ENCODE peak calls at places on chromosomes 1 and 21, in ten cellular contexts. U, A, X, R, H, V, S, J, Y and W are unnamed samples.

GRCh38 chr1:43521716-43522115 is 9.0 kb upstream of the PTPRF start:
- DNase-seq in U (no peak), A (no peak), X (no peak), R (no peak), H (peak), V (no peak), S (no peak), J (peak), Y (peak), W (no peak)

GRCh38 chr1:178938959-178939317 is 68.1 kb upstream of the ANGPTL1 start:
- DNase-seq in U (peak), A (no peak), X (no peak), R (no peak), H (no peak), V (peak), S (no peak), J (no peak), Y (peak), W (no peak)

GRCh38 chr1:223700942-223701637 is 11.2 kb upstream of the CAPN2 start:
- DNase-seq in U (no peak), A (no peak), X (no peak), R (no peak), H (no peak), V (no peak), S (peak), J (peak), Y (no peak), W (no peak)

GRCh38 chr1:8158995-8159394 is 132.9 kb upstream of the ERRFI1 start:
- DNase-seq in U (no peak), A (no peak), X (no peak), R (no peak), H (no peak), V (no peak), S (no peak), J (no peak), Y (no peak), W (no peak)

GRCh38 chr1:28449904-28450303 is 55.9 kb upstream of the RCC1 start:
- DNase-seq in U (no peak), A (no peak), X (peak), R (no peak), H (no peak), V (no peak), S (no peak), J (no peak), Y (no peak), W (peak)

GRCh38 chr1:180672105-180672504 is 40.3 kb downstream of the XPR1 start:
- DNase-seq in U (no peak), A (no peak), X (no peak), R (no peak), H (no peak), V (no peak), S (no peak), J (no peak), Y (no peak), W (no peak)

GRCh38 chr1:41741244-41741643 is 177.5 kb downstream of the HIVEP3 start:
- DNase-seq in U (no peak), A (no peak), X (no peak), R (no peak), H (no peak), V (no peak), S (no peak), J (peak), Y (no peak), W (no peak)

GRCh38 chr1:198411240-198411639 is 129.2 kb downstream of the ATP6V1G3 start:
- DNase-seq in U (no peak), A (no peak), X (no peak), R (no peak), H (no peak), V (no peak), S (no peak), J (no peak), Y (no peak), W (no peak)

GRCh38 chr21:36792505-36792967 is 93.6 kb downstream of the SIM2 start:
- DNase-seq in U (no peak), A (no peak), X (no peak), R (no peak), H (no peak), V (no peak), S (peak), J (no peak), Y (no peak), W (no peak)

GRCh38 chr1:34781071-34781843 is at the start of gene GJB3:
- DNase-seq in U (no peak), A (peak), X (peak), R (no peak), H (peak), V (peak), S (no peak), J (no peak), Y (no peak), W (no peak)

GRCh38 chr1:65979145-65979544 is 186.4 kb downstream of the PDE4B start:
- DNase-seq in U (no peak), A (no peak), X (no peak), R (no peak), H (no peak), V (no peak), S (no peak), J (no peak), Y (no peak), W (no peak)

GRCh38 chr1:156556354-156556753 is 16.0 kb downstream of the IQGAP3 start:
- DNase-seq in U (no peak), A (no peak), X (no peak), R (no peak), H (no peak), V (peak), S (no peak), J (no peak), Y (no peak), W (no peak)

GRCh38 chr1:9561429-9561828 is 22.2 kb downstream of the SLC25A33 start:
- DNase-seq in U (peak), A (no peak), X (peak), R (no peak), H (no peak), V (peak), S (no peak), J (peak), Y (no peak), W (no peak)
- TF ChIP-seq POLR2AphosphoS5 in U (peak), A (no peak), X (no peak), R (no peak), H (no peak), V (peak), S (peak), J (no peak), Y (no peak), W (no peak)

GRCh38 chr1:155084722-155085503 is 6.3 kb downstream of the EFNA3 start:
- DNase-seq in U (peak), A (peak), X (peak), R (peak), H (peak), V (peak), S (peak), J (peak), Y (peak), W (peak)
- TF ChIP-seq POLR2AphosphoS5 in U (peak), A (peak), X (no peak), R (peak), H (peak), V (peak), S (peak), J (peak), Y (peak), W (no peak)

DNA sequence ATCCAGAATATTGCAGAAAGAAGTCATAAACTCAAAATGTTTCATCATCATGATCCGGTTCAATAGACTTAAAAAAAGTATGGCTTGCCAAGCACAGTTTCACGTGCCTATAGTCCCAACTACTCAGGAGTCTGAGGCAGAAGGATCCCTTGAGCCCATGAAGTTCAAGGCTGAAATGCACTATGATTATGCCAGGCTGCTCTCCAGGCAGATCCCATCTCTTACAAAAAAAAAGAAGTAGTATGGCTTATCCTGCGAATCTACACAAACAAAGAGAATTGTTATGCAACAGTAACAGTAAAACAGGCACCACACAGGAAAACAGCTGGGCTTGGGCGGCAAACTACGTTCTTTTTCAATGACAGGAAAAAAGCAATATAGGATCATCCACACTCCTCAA is 76.2 kb downstream of the EIF4G3 start:
- DNase-seq in U (no peak), A (peak), X (no peak), R (no peak), H (no peak), V (no peak), S (no peak), J (no peak), Y (no peak), W (no peak)
- TF ChIP-seq POLR2AphosphoS5 in U (no peak), A (no peak), X (no peak), R (no peak), H (no peak), V (no peak), S (no peak), J (no peak), Y (no peak), W (no peak)

GRCh38 chr1:33337994-33338494 is 17.1 kb upstream of the A3GALT2 start:
- DNase-seq in U (no peak), A (no peak), X (no peak), R (no peak), H (no peak), V (peak), S (no peak), J (no peak), Y (no peak), W (no peak)

GRCh38 chr1:33341190-33341589 is 20.3 kb upstream of the A3GALT2 start:
- DNase-seq in U (no peak), A (no peak), X (no peak), R (no peak), H (no peak), V (no peak), S (no peak), J (no peak), Y (no peak), W (no peak)

GRCh38 chr1:33336580-33336979 is 15.7 kb upstream of the A3GALT2 start:
- DNase-seq in U (no peak), A (no peak), X (no peak), R (no peak), H (no peak), V (no peak), S (no peak), J (peak), Y (peak), W (no peak)

GRCh38 chr1:33339413-33339812 is 18.5 kb upstream of the A3GALT2 start:
- DNase-seq in U (no peak), A (no peak), X (no peak), R (no peak), H (no peak), V (peak), S (no peak), J (peak), Y (no peak), W (no peak)

GRCh38 chr1:33338495-33339211 is 17.8 kb upstream of the A3GALT2 start:
- DNase-seq in U (peak), A (peak), X (no peak), R (peak), H (no peak), V (peak), S (peak), J (peak), Y (peak), W (no peak)
- TF ChIP-seq POLR2AphosphoS5 in U (peak), A (no peak), X (no peak), R (peak), H (peak), V (peak), S (peak), J (peak), Y (peak), W (no peak)

GRCh38 chr1:221739677-221740025 is 2.2 kb downstream of the DUSP10 start:
- DNase-seq in U (no peak), A (no peak), X (no peak), R (no peak), H (no peak), V (no peak), S (no peak), J (no peak), Y (no peak), W (no peak)

GRCh38 chr1:221740941-221741363 is 937 bp downstream of the DUSP10 start:
- DNase-seq in U (peak), A (no peak), X (peak), R (no peak), H (no peak), V (peak), S (peak), J (no peak), Y (peak), W (no peak)

GRCh38 chr1:221740260-221740830 is 1.5 kb downstream of the DUSP10 start:
- DNase-seq in U (no peak), A (no peak), X (no peak), R (no peak), H (no peak), V (no peak), S (no peak), J (no peak), Y (no peak), W (no peak)

GRCh38 chr1:221741364-221741970 is 422 bp downstream of the DUSP10 start:
- DNase-seq in U (no peak), A (peak), X (peak), R (no peak), H (no peak), V (peak), S (peak), J (peak), Y (peak), W (no peak)

DNA sequence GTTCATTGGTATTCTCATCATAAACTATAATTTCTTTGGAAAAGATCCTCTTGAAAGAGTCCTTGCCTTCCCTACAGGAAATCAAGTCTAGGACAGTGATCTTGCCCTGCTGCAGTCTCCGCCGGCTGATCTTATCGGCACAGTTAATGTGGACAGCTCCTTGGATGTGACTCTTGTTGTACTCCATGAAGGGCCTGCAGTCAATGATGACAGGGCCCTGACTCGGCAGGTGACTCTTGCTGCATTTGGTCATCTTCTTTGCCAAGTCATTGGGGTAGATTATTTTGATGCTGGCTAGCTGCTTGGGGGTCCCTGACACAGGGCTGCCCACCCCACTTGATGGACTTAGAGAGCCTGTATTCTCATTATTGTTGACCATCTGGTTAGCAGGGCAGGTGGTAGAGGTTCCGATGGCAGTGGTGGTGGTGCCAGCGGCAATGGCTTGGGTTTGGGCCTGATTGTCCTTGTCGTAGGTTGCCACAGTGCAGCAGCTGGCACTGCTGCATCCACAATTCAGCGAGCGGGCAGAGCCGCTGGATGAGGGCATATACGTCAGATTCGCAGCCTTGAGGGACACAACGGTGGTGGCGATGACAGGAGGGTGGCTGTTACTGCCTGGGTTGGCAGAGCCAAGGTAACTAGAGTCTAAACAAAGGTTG is 2.7 kb downstream of the DUSP10 start:
- DNase-seq in U (no peak), A (no peak), X (no peak), R (no peak), H (no peak), V (no peak), S (no peak), J (no peak), Y (peak), W (no peak)
- TF ChIP-seq POLR2AphosphoS5 in U (no peak), A (no peak), X (no peak), R (no peak), H (no peak), V (no peak), S (no peak), J (no peak), Y (no peak), W (no peak)

GRCh38 chr1:74344396-74344795 is 109.2 kb downstream of the TNNI3K start:
- DNase-seq in U (no peak), A (no peak), X (peak), R (no peak), H (no peak), V (no peak), S (no peak), J (no peak), Y (no peak), W (no peak)
- TF ChIP-seq POLR2AphosphoS5 in U (no peak), A (no peak), X (no peak), R (no peak), H (no peak), V (no peak), S (no peak), J (no peak), Y (no peak), W (no peak)